ENCODE peak calls at places on chromosomes 12 and 14, in five cellular contexts. E, J, X, G and R are unnamed samples.

GRCh38 chr12:79255326-79255725 is 390.8 kb downstream of the SYT1 start:
- DNase-seq in E (no peak), J (no peak), X (no peak), G (no peak), R (no peak)

GRCh38 chr12:47717443-47718193 is 7.7 kb downstream of the ENDOU start:
- DNase-seq in E (peak), J (peak), X (no peak), G (no peak), R (no peak)

GRCh38 chr14:54600685-54601084 is 33.8 kb downstream of the SAMD4A start:
- DNase-seq in E (no peak), J (no peak), X (no peak), G (no peak), R (no peak)

GRCh38 chr12:56151672-56152131 is 685 bp upstream of the MYL6B start:
- DNase-seq in E (peak), J (peak), X (peak), G (no peak), R (peak)

GRCh38 chr12:87332987-87333761 is 696.0 kb downstream of the C12orf50 start:
- DNase-seq in E (no peak), J (no peak), X (no peak), G (no peak), R (no peak)

GRCh38 chr14:103194256-103195045 is 71.2 kb downstream of the TNFAIP2 start:
- DNase-seq in E (no peak), J (peak), X (no peak), G (no peak), R (no peak)

GRCh38 chr14:102586420-102587119 is 5.9 kb upstream of the RCOR1 start:
- DNase-seq in E (no peak), J (no peak), X (no peak), G (no peak), R (no peak)

GRCh38 chr14:59160492-59160891 is 28.0 kb upstream of the DAAM1 start:
- DNase-seq in E (no peak), J (no peak), X (no peak), G (no peak), R (no peak)

GRCh38 chr14:34043627-34044372 is 92.9 kb upstream of the EGLN3 start:
- DNase-seq in E (peak), J (peak), X (peak), G (peak), R (no peak)

GRCh38 chr14:21680072-21680471 is 6.5 kb upstream of the OR4E1 start:
- DNase-seq in E (no peak), J (no peak), X (no peak), G (no peak), R (no peak)

GRCh38 chr14:91919814-91920213 is 27.7 kb downstream of the FBLN5 start:
- DNase-seq in E (no peak), J (no peak), X (no peak), G (no peak), R (no peak)

GRCh38 chr12:57793920-57794319 is 11.3 kb downstream of the TSFM start:
- DNase-seq in E (no peak), J (no peak), X (no peak), G (no peak), R (no peak)

GRCh38 chr12:7376196-7376595 is 67.8 kb downstream of the CD163L1 start:
- DNase-seq in E (no peak), J (no peak), X (no peak), G (no peak), R (no peak)

GRCh38 chr12:55728185-55728931 is 451 bp downstream of the CD63 start:
- DNase-seq in E (peak), J (no peak), X (no peak), G (no peak), R (no peak)

GRCh38 chr12:4320287-4320858 is 640 bp upstream of the TIGAR start:
- DNase-seq in E (peak), J (no peak), X (no peak), G (no peak), R (peak)

GRCh38 chr14:39739796-39740195 is 307.6 kb upstream of the FBXO33 start:
- DNase-seq in E (no peak), J (no peak), X (no peak), G (no peak), R (no peak)

GRCh38 chr14:76708028-76708427 is 53.2 kb upstream of the VASH1 start:
- DNase-seq in E (no peak), J (no peak), X (no peak), G (no peak), R (no peak)

GRCh38 chr14:23300687-23301223 is 1.9 kb downstream of the PPP1R3E start:
- DNase-seq in E (no peak), J (peak), X (no peak), G (no peak), R (no peak)

GRCh38 chr12:116319316-116319715 is 41.8 kb upstream of the MED13L start:
- DNase-seq in E (no peak), J (no peak), X (no peak), G (no peak), R (no peak)

GRCh38 chr12:1782215-1782614 is 38.1 kb upstream of the LRTM2 start:
- DNase-seq in E (no peak), J (no peak), X (no peak), G (no peak), R (no peak)

GRCh38 chr12:82880442-82880901 is 193.8 kb downstream of the TMTC2 start:
- DNase-seq in E (no peak), J (no peak), X (no peak), G (no peak), R (no peak)

GRCh38 chr12:6630696-6631095 is 5.1 kb downstream of the LPAR5 start:
- DNase-seq in E (no peak), J (no peak), X (no peak), G (no peak), R (no peak)

GRCh38 chr12:47888127-47888819 is 16.5 kb downstream of the VDR start:
- DNase-seq in E (no peak), J (no peak), X (no peak), G (no peak), R (no peak)

GRCh38 chr14:69663322-69663686 is 51.9 kb downstream of the SUSD6 start:
- DNase-seq in E (no peak), J (no peak), X (no peak), G (no peak), R (no peak)

GRCh38 chr14:22387776-22388241 is 201.2 kb downstream of the DAD1 start:
- DNase-seq in E (no peak), J (no peak), X (no peak), G (no peak), R (no peak)

GRCh38 chr12:89756100-89756637 is 47.5 kb upstream of the ATP2B1 start:
- DNase-seq in E (no peak), J (no peak), X (no peak), G (no peak), R (no peak)

GRCh38 chr14:64823305-64823985 is 56.3 kb downstream of the SPTB start:
- DNase-seq in E (peak), J (peak), X (peak), G (no peak), R (no peak)
- TF ChIP-seq REST in E (no peak), J (no peak), X (no peak), G (no peak), R (no peak)

GRCh38 chr14:56156096-56156495 is 37.9 kb downstream of the PELI2 start:
- DNase-seq in E (no peak), J (no peak), X (no peak), G (no peak), R (no peak)
- TF ChIP-seq REST in E (no peak), J (no peak), X (no peak), G (no peak), R (no peak)

GRCh38 chr12:96208801-96209534 is 14.8 kb downstream of the ELK3 start:
- DNase-seq in E (no peak), J (no peak), X (no peak), G (no peak), R (no peak)
- TF ChIP-seq REST in E (no peak), J (no peak), X (no peak), G (no peak), R (no peak)

GRCh38 chr14:36652542-36653201 is 9.0 kb upstream of the PAX9 start:
- DNase-seq in E (no peak), J (no peak), X (no peak), G (no peak), R (no peak)
- TF ChIP-seq REST in E (no peak), J (no peak), X (no peak), G (no peak), R (no peak)

DNA sequence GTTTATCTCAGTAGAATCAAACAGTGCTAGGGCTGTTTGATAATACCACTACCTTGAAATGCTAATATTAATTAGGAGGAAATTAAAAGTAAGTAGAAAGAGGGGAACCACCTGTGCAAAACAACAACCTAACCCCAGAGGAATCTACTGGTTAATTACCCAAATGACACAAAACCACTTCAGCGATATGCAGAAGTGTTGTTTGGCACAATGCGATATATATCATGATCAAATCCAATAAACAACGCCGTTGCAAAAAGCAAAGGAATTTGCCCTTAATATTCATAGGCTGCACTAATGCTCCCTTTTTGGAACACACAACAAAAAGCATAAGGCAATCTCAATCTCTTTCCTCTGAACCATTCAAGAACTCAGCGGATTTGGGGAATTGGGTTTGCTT is 1.6 kb downstream of the MAP4K5 start:
- DNase-seq in E (no peak), J (no peak), X (no peak), G (no peak), R (no peak)
- TF ChIP-seq REST in E (no peak), J (no peak), X (no peak), G (no peak), R (no peak)